ENCODE peak calls at places on chromosomes 3 and 15, in seven cellular contexts. Q is body of pancreas, F is LNCaP clone FGC, O is lower lobe of right lung, V is cardiac muscle cell, T is fibroblast of lung, M is HL-60. U is an unnamed sample.

GRCh38 chr3:153210660-153211059 is 48.6 kb downstream of the RAP2B start:
- DNase-seq in Q (no peak), F (no peak), O (no peak), V (peak; percentile 24), T (no peak), M (peak; percentile 96), U (peak; percentile 7)

GRCh38 chr15:98077186-98077585 is 116.7 kb downstream of the ARRDC4 start:
- DNase-seq in Q (no peak), F (no peak), O (peak; percentile 56), V (no peak), T (no peak), M (no peak), U (peak; percentile 70)

GRCh38 chr3:2862366-2862765 is 247.8 kb downstream of the IL5RA start:
- DNase-seq in Q (no peak), F (no peak), O (no peak), V (no peak), T (no peak), M (no peak), U (no peak)

GRCh38 chr15:101323793-101324505 is 28.9 kb upstream of the SNRPA1 start:
- DNase-seq in Q (no peak), F (no peak), O (no peak), V (no peak), T (no peak), M (no peak), U (no peak)

GRCh38 chr15:94206463-94207167 is 24.7 kb upstream of the MCTP2 start:
- DNase-seq in Q (peak; percentile 29), F (no peak), O (no peak), V (no peak), T (peak; percentile 8), M (no peak), U (peak; percentile 67)

GRCh38 chr3:52670621-52671521 is 14.8 kb downstream of the PBRM1 start:
- DNase-seq in Q (peak; percentile 38), F (no peak), O (no peak), V (peak; percentile 99), T (peak; percentile 100), M (peak; percentile 90), U (peak; percentile 100)

GRCh38 chr3:100155105-100155504 is 40.8 kb upstream of the FILIP1L start:
- DNase-seq in Q (no peak), F (no peak), O (no peak), V (no peak), T (peak; percentile 33), M (peak; percentile 80), U (peak; percentile 83)

GRCh38 chr15:67472957-67473356 is 48.0 kb upstream of the C15orf61 start:
- DNase-seq in Q (no peak), F (no peak), O (no peak), V (no peak), T (peak; percentile 33), M (no peak), U (no peak)

GRCh38 chr3:27345493-27345892 is 23.7 kb downstream of the NEK10 start:
- DNase-seq in Q (no peak), F (no peak), O (no peak), V (no peak), T (no peak), M (no peak), U (no peak)

GRCh38 chr3:125213946-125214542 is 1.5 kb upstream of the SLC12A8 start:
- DNase-seq in Q (no peak), F (no peak), O (no peak), V (peak; percentile 19), T (no peak), M (no peak), U (peak; percentile 77)

GRCh38 chr3:37995652-37996641 is 5.4 kb downstream of the VILL start:
- DNase-seq in Q (no peak), F (no peak), O (no peak), V (no peak), T (no peak), M (no peak), U (no peak)

GRCh38 chr3:172646439-172647015 is 64.3 kb downstream of the NCEH1 start:
- DNase-seq in Q (peak; percentile 35), F (peak; percentile 62), O (no peak), V (peak; percentile 88), T (peak; percentile 75), M (no peak), U (peak; percentile 76)

GRCh38 chr3:71495708-71496472 is 87.6 kb downstream of the FOXP1 start:
- DNase-seq in Q (peak; percentile 10), F (no peak), O (no peak), V (peak; percentile 80), T (peak; percentile 65), M (no peak), U (peak; percentile 95)
- H3K4me3 ChIP-seq in Q (no peak overlapping the region), F (no peak overlapping the region), O (no peak overlapping the region), V (no peak overlapping the region), T (no peak overlapping the region), M (no peak overlapping the region), U (peak overlapping the region; percentile 42)

DNA sequence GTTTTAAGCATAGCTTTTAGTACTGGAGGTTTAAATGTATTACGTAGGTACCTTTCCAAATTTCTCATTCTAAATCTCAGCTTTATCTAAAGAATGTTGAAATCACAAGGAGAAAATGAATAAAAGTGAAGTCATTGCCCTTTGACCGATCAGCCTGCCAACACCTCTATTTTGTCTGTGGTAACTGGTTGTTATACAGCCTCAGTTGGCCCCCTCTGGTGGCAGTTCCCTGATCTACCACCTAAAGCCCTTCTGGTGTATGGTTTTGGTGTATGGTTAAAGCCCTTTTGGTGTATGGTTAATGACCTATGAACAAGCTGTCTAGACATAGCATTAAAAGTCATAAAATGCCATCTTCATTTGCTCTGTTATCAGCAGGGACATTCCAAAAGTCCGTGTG is 378.2 kb upstream of the AZI2 start:
- DNase-seq in Q (peak; percentile 78), F (no peak), O (peak; percentile 53), V (peak; percentile 65), T (peak; percentile 27), M (peak; percentile 5), U (peak; percentile 52)
- TF ChIP-seq CTCF in Q (peak; percentile 82), F (peak; percentile 76), O (peak; percentile 49), V (peak; percentile 71), T (peak; percentile 62), M (peak; percentile 25), U (peak; percentile 67)

DNA sequence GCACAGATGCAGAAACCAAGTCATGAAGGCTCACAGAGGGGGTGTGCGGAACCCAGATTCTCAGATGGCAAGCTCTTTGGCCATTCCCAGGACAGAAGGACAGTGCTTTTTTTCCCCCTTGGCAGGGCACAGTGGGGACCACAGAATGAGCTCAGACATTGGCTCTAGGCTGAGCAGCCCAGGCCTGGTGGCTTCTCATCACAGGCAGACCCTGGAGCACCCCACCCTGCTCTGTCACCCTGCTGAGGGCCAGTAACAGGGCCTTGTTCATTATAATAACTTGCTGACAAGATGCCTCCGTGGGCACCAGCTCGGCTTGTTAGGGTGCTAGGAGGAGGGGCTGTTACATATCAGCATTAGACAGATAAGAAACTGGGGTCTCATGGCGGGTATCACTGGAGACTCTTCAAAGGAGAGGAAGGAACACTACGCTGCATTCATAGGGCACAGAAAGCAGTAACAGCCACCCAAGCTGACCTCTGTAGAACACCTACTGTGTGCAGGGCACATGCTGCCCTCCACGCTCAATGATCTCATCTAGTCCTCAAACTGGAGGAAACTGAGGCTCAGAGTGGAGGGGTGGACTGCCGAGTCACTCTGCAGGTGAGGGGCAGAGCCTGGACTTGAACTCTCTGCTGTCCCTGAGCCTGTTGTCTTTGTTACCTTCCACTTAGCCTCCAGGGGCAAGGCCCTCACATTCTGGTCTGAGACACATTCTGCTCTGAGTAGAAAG is 69.9 kb upstream of the SEC13 start:
- DNase-seq in Q (no peak), F (no peak), O (no peak), V (no peak), T (no peak), M (no peak), U (no peak)
- H3K4me3 ChIP-seq in Q (no peak overlapping the region), F (no peak overlapping the region), O (no peak overlapping the region), V (no peak overlapping the region), T (no peak overlapping the region), M (no peak overlapping the region), U (no peak overlapping the region)

GRCh38 chr15:80584561-80584964 is 110.5 kb upstream of the ABHD17C start:
- DNase-seq in Q (no peak), F (no peak), O (no peak), V (no peak), T (no peak), M (no peak), U (no peak)

GRCh38 chr15:80587007-80587406 is 108.1 kb upstream of the ABHD17C start:
- DNase-seq in Q (no peak), F (no peak), O (no peak), V (no peak), T (no peak), M (no peak), U (no peak)

GRCh38 chr15:80584973-80585372 is 110.1 kb upstream of the ABHD17C start:
- DNase-seq in Q (no peak), F (no peak), O (no peak), V (peak; percentile 21), T (no peak), M (no peak), U (no peak)

GRCh38 chr15:80586141-80586540 is 109.0 kb upstream of the ABHD17C start:
- DNase-seq in Q (no peak), F (no peak), O (no peak), V (no peak), T (no peak), M (no peak), U (no peak)

DNA sequence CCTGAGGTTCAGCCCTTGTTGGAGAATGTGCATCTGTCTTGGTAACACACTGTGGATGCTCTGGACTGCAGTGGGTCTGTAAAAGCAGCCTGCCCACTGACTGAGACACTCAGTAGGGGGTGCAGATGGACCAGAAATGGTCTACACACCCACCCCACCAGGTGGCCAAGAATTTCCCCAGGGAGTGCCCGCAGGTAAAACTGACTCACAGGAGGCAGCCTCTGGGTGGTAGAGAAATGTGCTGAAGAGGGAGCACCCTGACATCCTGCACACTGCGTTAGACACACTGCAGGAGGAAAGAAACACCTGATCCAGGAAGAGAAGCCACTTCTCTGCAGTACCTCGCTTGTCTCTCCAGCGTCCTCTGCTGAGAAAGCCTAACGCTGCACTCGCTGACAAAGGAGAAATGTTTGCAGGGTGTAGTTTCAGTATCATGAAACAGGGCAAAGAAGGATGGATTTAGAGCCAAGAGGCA is 109.5 kb upstream of the ABHD17C start:
- DNase-seq in Q (no peak), F (no peak), O (no peak), V (no peak), T (no peak), M (no peak), U (no peak)
- TF ChIP-seq CTCF in Q (no peak), F (no peak), O (no peak), V (no peak), T (no peak), M (no peak), U (no peak)

GRCh38 chr3:146157325-146158060 is 3.5 kb downstream of the PLOD2 start:
- DNase-seq in Q (no peak), F (no peak), O (no peak), V (no peak), T (no peak), M (no peak), U (no peak)
- H3K4me3 ChIP-seq in Q (no peak overlapping the region), F (no peak overlapping the region), O (no peak overlapping the region), V (peak overlapping the region; percentile 79), T (no peak overlapping the region), M (no peak overlapping the region), U (no peak overlapping the region)